ENCODE peak calls at places on chromosomes 7 and 10, in ten cellular contexts. S is amniotic stem cell, O is posterior cingulate gyrus, Y is Kasumi-1, I is germinal center, X is HFF-Myc, Z is heart left ventricle, N is iPS DF 6.9, P is kidney tubule cell, A is IMR-90. C is an unnamed sample.

GRCh38 chr10:63972949-63973827 is 452.0 kb downstream of the REEP3 start:
- DNase-seq in I (no peak), X (no peak), S (no peak), N (no peak), P (no peak), Z (no peak), O (no peak), A (no peak), Y (no peak), C (no peak)

GRCh38 chr7:23467281-23467680 is 3.0 kb downstream of the IGF2BP3 start:
- DNase-seq in P (no peak), Y (peak), S (no peak), N (no peak), I (no peak), Z (no peak), A (no peak), O (no peak), X (no peak), C (no peak)

GRCh38 chr10:116620423-116621400 is at the start of gene PNLIPRP2:
- DNase-seq in Z (no peak), I (no peak), A (no peak), N (no peak), X (no peak), P (no peak), Y (no peak), S (no peak), O (no peak), C (peak)

GRCh38 chr10:74227697-74228424 is 76.8 kb downstream of the ADK start:
- DNase-seq in S (no peak), N (no peak), I (peak), X (no peak), Z (no peak), P (peak), A (peak), Y (peak), O (no peak), C (no peak)

GRCh38 chr7:66277492-66277891 is 72.4 kb downstream of the TPST1 start:
- DNase-seq in X (no peak), S (no peak), N (no peak), O (no peak), Y (no peak), P (no peak), Z (no peak), I (no peak), A (peak), C (no peak)

GRCh38 chr7:17236603-17237002 is 61.8 kb upstream of the AHR start:
- DNase-seq in S (no peak), I (no peak), Z (no peak), N (no peak), O (no peak), Y (no peak), A (peak), P (peak), X (no peak), C (no peak)

GRCh38 chr7:111732923-111733322 is 170.6 kb upstream of the IMMP2L start:
- DNase-seq in X (no peak), A (no peak), Z (no peak), N (no peak), O (no peak), I (no peak), S (no peak), Y (no peak), P (no peak), C (no peak)

GRCh38 chr10:47141349-47141748 is 158.6 kb upstream of the GDF10 start:
- DNase-seq in N (no peak), S (no peak), O (no peak), Z (no peak), I (no peak), A (no peak), P (no peak), Y (no peak), X (no peak), C (no peak)

GRCh38 chr7:1729773-1730172 is 59.7 kb downstream of the ELFN1 start:
- DNase-seq in O (no peak), Z (no peak), X (no peak), A (no peak), I (no peak), N (no peak), Y (no peak), P (no peak), S (no peak), C (no peak)

GRCh38 chr7:5638994-5639393 is 142.5 kb downstream of the RNF216 start:
- DNase-seq in X (no peak), S (no peak), I (no peak), A (peak), Y (no peak), Z (no peak), O (no peak), N (no peak), P (peak), C (peak)